ENCODE peak calls at places on chromosomes 7 and 10, in five cellular contexts. P is PC-3; D is CD8-positive, alpha-beta memory T cell; K is pancreas; B is thoracic aorta. M is an unnamed sample.

GRCh38 chr10:29032229-29032628 is 256.6 kb upstream of the LYZL1 start:
- DNase-seq in P (peak), D (no peak), K (no peak), B (no peak), M (no peak)

GRCh38 chr7:148701414-148701813 is 2.7 kb downstream of the CUL1 start:
- DNase-seq in P (no peak), D (no peak), K (no peak), B (no peak), M (no peak)

GRCh38 chr7:134905375-134905774 is 80.9 kb upstream of the AGBL3 start:
- DNase-seq in P (no peak), D (no peak), K (no peak), B (peak), M (no peak)

GRCh38 chr7:43072530-43072929 is 39.9 kb upstream of the HECW1 start:
- DNase-seq in P (no peak), D (no peak), K (no peak), B (no peak), M (no peak)

GRCh38 chr7:106484562-106484961 is 176.4 kb downstream of the CCDC71L start:
- DNase-seq in P (no peak), D (no peak), K (no peak), B (no peak), M (no peak)

GRCh38 chr10:64115471-64115870 is 594.3 kb downstream of the REEP3 start:
- DNase-seq in P (peak), D (no peak), K (no peak), B (no peak), M (no peak)

GRCh38 chr7:101085000-101085948 is at the start of gene TRIM56:
- DNase-seq in P (peak), D (peak), K (peak), B (peak), M (peak)

GRCh38 chr10:22010973-22011408 is 7.5 kb upstream of the DNAJC1 start:
- DNase-seq in P (peak), D (no peak), K (no peak), B (no peak), M (peak)

GRCh38 chr10:78957471-78958039 is 111.2 kb upstream of the ZMIZ1 start:
- DNase-seq in P (peak), D (no peak), K (no peak), B (no peak), M (no peak)

GRCh38 chr10:125146791-125147604 is 13.4 kb downstream of the CTBP2 start:
- DNase-seq in P (peak), D (no peak), K (no peak), B (no peak), M (no peak)

GRCh38 chr7:127678330-127678729 is 26.3 kb downstream of the SND1 start:
- DNase-seq in P (peak), D (no peak), K (no peak), B (no peak), M (no peak)
- H3K4me3 ChIP-seq in P (no peak), D (no peak), K (no peak), B (no peak), M (no peak)

GRCh38 chr10:69801094-69801433 is 642 bp upstream of the COL13A1 start:
- DNase-seq in P (peak), D (no peak), K (peak), B (no peak), M (peak)

GRCh38 chr10:69800665-69801064 is 1.0 kb upstream of the COL13A1 start:
- DNase-seq in P (no peak), D (no peak), K (no peak), B (no peak), M (no peak)

GRCh38 chr10:69802424-69803161 is 887 bp downstream of the COL13A1 start:
- DNase-seq in P (peak), D (no peak), K (peak), B (no peak), M (no peak)

GRCh38 chr10:69800109-69800508 is 1.6 kb upstream of the COL13A1 start:
- DNase-seq in P (peak), D (no peak), K (no peak), B (no peak), M (peak)

DNA sequence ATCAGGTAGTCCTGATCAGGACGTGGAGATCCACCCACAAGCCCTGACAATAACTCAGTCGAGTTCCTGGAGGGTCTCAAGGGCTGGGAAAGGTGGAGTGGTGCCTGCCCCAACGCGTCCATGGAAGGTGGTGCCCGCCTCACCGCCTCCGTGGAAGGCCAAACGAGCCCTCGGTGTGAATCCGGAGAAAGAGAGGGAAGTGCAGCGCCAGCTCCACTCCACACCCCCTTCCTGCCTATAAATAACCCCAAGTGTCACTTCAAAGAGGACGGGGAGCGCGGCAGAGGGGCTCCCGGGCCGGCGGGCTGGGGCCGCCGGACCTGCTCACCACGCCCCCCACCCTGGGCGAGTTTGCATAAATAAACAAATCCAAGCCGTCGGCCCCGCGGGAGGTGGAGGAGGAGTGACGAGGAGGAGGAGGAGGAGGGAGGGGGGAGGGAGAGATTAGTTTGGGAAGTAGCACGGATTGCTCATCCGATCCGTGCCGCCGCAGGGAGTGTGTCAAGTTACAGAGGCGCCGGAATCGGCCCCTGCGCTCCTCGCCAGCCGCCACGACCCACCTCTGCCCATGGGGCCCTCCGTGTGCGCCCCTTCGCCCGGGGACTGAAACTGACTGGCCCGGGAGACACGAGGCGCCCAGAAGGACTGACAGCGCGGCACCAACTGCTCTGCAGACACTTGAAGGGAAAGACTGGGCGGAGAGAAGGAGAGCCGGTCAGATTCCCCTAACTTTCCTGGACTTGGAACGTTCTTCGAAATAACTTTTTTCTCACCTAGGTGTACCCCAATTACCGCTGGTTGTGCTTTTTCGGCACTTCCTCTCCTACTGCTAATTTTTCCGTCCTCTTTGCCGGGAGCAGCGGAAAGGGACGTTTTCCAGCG is at the start of gene COL13A1:
- DNase-seq in P (peak), D (no peak), K (peak), B (peak), M (no peak)
- H3K4me3 ChIP-seq in P (peak), D (no peak), K (peak), B (peak), M (no peak)

GRCh38 chr10:1061930-1062769 is 6.0 kb downstream of the WDR37 start:
- DNase-seq in P (no peak), D (no peak), K (no peak), B (no peak), M (no peak)
- H3K4me3 ChIP-seq in P (no peak), D (peak), K (no peak), B (no peak), M (no peak)

DNA sequence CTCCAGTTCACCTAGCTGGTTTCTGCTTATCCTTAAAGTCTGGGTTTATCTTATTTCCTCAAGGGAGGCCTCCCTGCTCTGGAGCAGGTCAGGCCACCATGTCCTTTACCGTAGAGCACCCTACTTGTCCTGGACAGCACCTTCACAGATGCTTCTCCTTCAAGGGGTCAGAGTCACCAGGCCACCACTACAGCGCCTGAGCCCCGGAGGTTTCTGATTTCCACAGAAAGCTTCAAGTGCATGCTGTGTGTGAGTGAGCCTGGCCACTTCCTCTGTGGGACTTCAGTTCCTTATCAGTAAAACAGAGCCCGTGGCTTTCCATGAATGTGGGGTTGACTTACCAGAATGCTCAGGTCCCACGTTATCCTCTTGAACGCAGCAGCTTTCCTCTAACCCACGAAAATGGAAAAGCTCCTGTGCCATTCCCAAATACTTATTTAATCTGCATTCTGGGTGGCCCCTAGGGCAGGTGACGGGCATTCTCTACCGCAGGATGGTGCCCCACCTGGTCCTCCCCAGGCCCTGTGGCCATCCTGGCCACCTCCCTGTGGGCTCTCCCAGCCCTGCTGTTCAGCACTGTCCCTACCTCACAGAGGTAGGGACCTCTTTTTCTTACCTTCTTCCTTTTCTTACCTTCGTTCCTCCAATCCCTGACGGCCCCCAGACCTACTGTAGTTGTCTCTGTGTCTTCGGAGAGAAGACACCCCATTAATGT is 1.4 kb upstream of the DOCK1 start:
- DNase-seq in P (no peak), D (no peak), K (no peak), B (no peak), M (no peak)
- H3K4me3 ChIP-seq in P (peak), D (no peak), K (peak), B (peak), M (no peak)

DNA sequence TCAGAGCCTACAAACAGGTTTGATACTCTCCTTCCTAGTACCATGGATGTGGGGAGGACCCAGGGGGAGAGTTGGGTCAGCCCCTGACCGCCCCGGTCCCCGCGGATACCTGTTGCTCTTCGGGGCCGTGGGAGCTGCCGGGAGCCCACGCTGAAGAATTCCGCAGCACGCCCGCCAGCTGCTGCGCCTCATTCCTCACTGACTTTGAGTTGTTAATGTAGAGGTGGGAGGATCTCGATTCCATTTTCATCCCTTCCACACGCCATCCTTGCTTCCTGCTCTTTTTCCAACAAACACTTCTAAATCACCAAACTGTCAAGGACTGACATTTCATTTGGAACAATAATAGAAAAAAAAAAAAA is 174.9 kb upstream of the SH2B2 start:
- DNase-seq in P (no peak), D (no peak), K (no peak), B (no peak), M (no peak)
- H3K4me3 ChIP-seq in P (no peak), D (no peak), K (no peak), B (no peak), M (no peak)

DNA sequence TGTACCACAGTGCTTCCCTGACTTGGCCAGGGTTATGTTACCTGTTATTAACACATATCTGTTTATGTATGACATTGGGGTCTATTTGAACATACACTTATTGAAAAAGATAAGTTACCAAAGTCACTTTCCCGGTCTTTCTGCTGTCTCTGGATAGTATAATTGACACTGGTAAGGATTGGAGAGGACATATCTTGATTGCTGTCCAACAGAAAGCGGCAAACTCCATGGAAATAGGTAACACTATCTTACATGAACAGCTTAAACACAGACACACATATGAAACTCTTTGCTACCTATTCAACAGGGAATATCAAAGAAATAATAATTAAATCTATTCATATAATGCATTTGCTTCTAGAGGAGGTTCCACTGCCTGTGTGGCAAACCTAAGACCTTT is 282.5 kb upstream of the AOAH start:
- DNase-seq in P (no peak), D (no peak), K (no peak), B (no peak), M (no peak)
- H3K4me3 ChIP-seq in P (no peak), D (no peak), K (no peak), B (no peak), M (no peak)

DNA sequence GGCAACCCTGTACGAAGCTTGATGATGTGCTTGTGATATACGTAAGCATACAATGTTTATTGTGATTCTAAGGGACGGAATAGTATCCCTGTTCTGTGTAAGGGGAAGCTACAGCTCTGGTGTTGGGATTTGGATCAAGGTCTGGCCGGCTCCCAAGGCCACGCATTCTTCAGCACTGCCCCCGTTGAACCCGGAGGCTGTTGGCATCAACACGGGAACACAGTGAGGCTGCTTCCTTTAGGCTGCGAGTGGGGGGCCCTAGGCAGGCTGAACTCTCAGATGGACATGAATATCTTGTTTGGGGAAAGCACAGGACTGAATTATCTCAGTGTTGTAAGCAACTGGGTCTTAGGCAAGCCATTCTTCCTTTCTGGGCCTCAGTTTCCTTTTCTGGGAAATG is 180.7 kb downstream of the CAMK1D start:
- DNase-seq in P (no peak), D (no peak), K (no peak), B (no peak), M (no peak)
- H3K4me3 ChIP-seq in P (no peak), D (no peak), K (no peak), B (no peak), M (no peak)

GRCh38 chr7:23012186-23012585 is 1.7 kb downstream of the HYCC1 start:
- DNase-seq in P (no peak), D (no peak), K (no peak), B (no peak), M (no peak)
- H3K4me3 ChIP-seq in P (peak), D (no peak), K (no peak), B (peak), M (no peak)